ENCODE peak calls at places on chromosomes 4 and X, in five cellular contexts. One of them, this sample, is unnamed.

GRCh38 chr4:157824006-157824405 is 348.8 kb downstream of the GASK1B start:
- DNase-seq in kidney epithelial cell: no peak
- DNase-seq in cardiac muscle cell: no peak
- DNase-seq in gastrocnemius medialis: no peak
- DNase-seq in K562: no peak
- DNase-seq in this sample: no peak

GRCh38 chrX:68413254-68413653 is 20.0 kb downstream of the OPHN1 start:
- DNase-seq in kidney epithelial cell: no peak
- DNase-seq in cardiac muscle cell: no peak
- DNase-seq in gastrocnemius medialis: no peak
- DNase-seq in K562: no peak
- DNase-seq in this sample: no peak

GRCh38 chr4:48913346-48913745 is 6.8 kb upstream of the OCIAD2 start:
- DNase-seq in kidney epithelial cell: peak; percentile 82
- DNase-seq in cardiac muscle cell: peak; percentile 63
- DNase-seq in gastrocnemius medialis: no peak
- DNase-seq in K562: no peak
- DNase-seq in this sample: peak; percentile 76

GRCh38 chrX:18674788-18675735 is 3.2 kb upstream of the RS1 start:
- DNase-seq in kidney epithelial cell: no peak
- DNase-seq in cardiac muscle cell: peak; percentile 76
- DNase-seq in gastrocnemius medialis: peak; percentile 58
- DNase-seq in K562: peak; percentile 86
- DNase-seq in this sample: peak; percentile 11

GRCh38 chrX:17475820-17476219 is 100.8 kb downstream of the NHS start:
- DNase-seq in kidney epithelial cell: no peak
- DNase-seq in cardiac muscle cell: peak; percentile 53
- DNase-seq in gastrocnemius medialis: no peak
- DNase-seq in K562: no peak
- DNase-seq in this sample: no peak

GRCh38 chr4:137905930-137906329 is 336.2 kb downstream of the SLC7A11 start:
- DNase-seq in kidney epithelial cell: no peak
- DNase-seq in cardiac muscle cell: peak; percentile 33
- DNase-seq in gastrocnemius medialis: no peak
- DNase-seq in K562: no peak
- DNase-seq in this sample: no peak

GRCh38 chr4:141047228-141047884 is 85.9 kb downstream of the RNF150 start:
- DNase-seq in kidney epithelial cell: no peak
- DNase-seq in cardiac muscle cell: peak; percentile 42
- DNase-seq in gastrocnemius medialis: no peak
- DNase-seq in K562: no peak
- DNase-seq in this sample: peak; percentile 74

GRCh38 chrX:80335062-80335830 is 85.0 kb upstream of the TENT5D start:
- DNase-seq in kidney epithelial cell: no peak
- DNase-seq in cardiac muscle cell: peak; percentile 24
- DNase-seq in gastrocnemius medialis: peak; percentile 14
- DNase-seq in K562: peak; percentile 6
- DNase-seq in this sample: no peak

GRCh38 chrX:75623535-75623934 is 100.7 kb upstream of the ZDHHC15 start:
- DNase-seq in kidney epithelial cell: no peak
- DNase-seq in cardiac muscle cell: no peak
- DNase-seq in gastrocnemius medialis: no peak
- DNase-seq in K562: no peak
- DNase-seq in this sample: no peak

GRCh38 chrX:103063918-103064434 is at the start of gene BEX1:
- DNase-seq in kidney epithelial cell: no peak
- DNase-seq in cardiac muscle cell: peak; percentile 87
- DNase-seq in gastrocnemius medialis: no peak
- DNase-seq in K562: no peak
- DNase-seq in this sample: peak; percentile 62

GRCh38 chrX:150929058-150929457 is 30.6 kb upstream of the CD99L2 start:
- DNase-seq in kidney epithelial cell: no peak
- DNase-seq in cardiac muscle cell: no peak
- DNase-seq in gastrocnemius medialis: no peak
- DNase-seq in K562: no peak
- DNase-seq in this sample: no peak

GRCh38 chr4:134019657-134020056 is 181.9 kb downstream of the PABPC4L start:
- DNase-seq in kidney epithelial cell: no peak
- DNase-seq in cardiac muscle cell: no peak
- DNase-seq in gastrocnemius medialis: no peak
- DNase-seq in K562: no peak
- DNase-seq in this sample: no peak

GRCh38 chrX:66815227-66815626 is 176.3 kb upstream of the EDA2R start:
- DNase-seq in kidney epithelial cell: no peak
- DNase-seq in cardiac muscle cell: no peak
- DNase-seq in gastrocnemius medialis: no peak
- DNase-seq in K562: no peak
- DNase-seq in this sample: no peak

GRCh38 chr4:8882239-8882638 is 10.6 kb upstream of the HMX1 start:
- DNase-seq in kidney epithelial cell: no peak
- DNase-seq in cardiac muscle cell: no peak
- DNase-seq in gastrocnemius medialis: no peak
- DNase-seq in K562: peak; percentile 17
- DNase-seq in this sample: no peak

GRCh38 chr4:88335092-88335665 is 43.5 kb upstream of the HERC6 start:
- DNase-seq in kidney epithelial cell: no peak
- DNase-seq in cardiac muscle cell: peak; percentile 9
- DNase-seq in gastrocnemius medialis: peak; percentile 36
- DNase-seq in K562: no peak
- DNase-seq in this sample: no peak

GRCh38 chrX:136710324-136710951 is 62.5 kb downstream of the CD40LG start:
- DNase-seq in kidney epithelial cell: no peak
- DNase-seq in cardiac muscle cell: no peak
- DNase-seq in gastrocnemius medialis: no peak
- DNase-seq in K562: no peak
- DNase-seq in this sample: no peak

GRCh38 chr4:162959056-162959455 is 207.6 kb downstream of the NAF1 start:
- DNase-seq in kidney epithelial cell: no peak
- DNase-seq in cardiac muscle cell: peak; percentile 10
- DNase-seq in gastrocnemius medialis: no peak
- DNase-seq in K562: no peak
- DNase-seq in this sample: no peak

GRCh38 chrX:63434206-63434605 is 83.1 kb upstream of the SPIN4 start:
- DNase-seq in kidney epithelial cell: no peak
- DNase-seq in cardiac muscle cell: no peak
- DNase-seq in gastrocnemius medialis: no peak
- DNase-seq in K562: no peak
- DNase-seq in this sample: no peak

GRCh38 chr4:149296503-149296902 is 519.1 kb downstream of the IQCM start:
- DNase-seq in kidney epithelial cell: peak; percentile 57
- DNase-seq in cardiac muscle cell: no peak
- DNase-seq in gastrocnemius medialis: no peak
- DNase-seq in K562: no peak
- DNase-seq in this sample: peak; percentile 43

GRCh38 chr4:77473509-77473908 is 132.1 kb upstream of the CXCL13 start:
- DNase-seq in kidney epithelial cell: no peak
- DNase-seq in cardiac muscle cell: peak; percentile 38
- DNase-seq in gastrocnemius medialis: no peak
- DNase-seq in K562: peak; percentile 51
- DNase-seq in this sample: no peak

GRCh38 chrX:39043838-39044550 is 242.7 kb downstream of the MID1IP1 start:
- DNase-seq in kidney epithelial cell: no peak
- DNase-seq in cardiac muscle cell: no peak
- DNase-seq in gastrocnemius medialis: no peak
- DNase-seq in K562: no peak
- DNase-seq in this sample: no peak

GRCh38 chr4:15781427-15782095 is 3.4 kb downstream of the CD38 start:
- DNase-seq in kidney epithelial cell: no peak
- DNase-seq in cardiac muscle cell: peak; percentile 65
- DNase-seq in gastrocnemius medialis: no peak
- DNase-seq in K562: no peak
- DNase-seq in this sample: no peak

GRCh38 chrX:22800360-22800759 is 199.4 kb upstream of the DDX53 start:
- DNase-seq in kidney epithelial cell: peak; percentile 50
- DNase-seq in cardiac muscle cell: peak; percentile 92
- DNase-seq in gastrocnemius medialis: peak; percentile 23
- DNase-seq in K562: no peak
- DNase-seq in this sample: peak; percentile 68

GRCh38 chrX:78658851-78659744 is at the start of gene RTL3:
- DNase-seq in kidney epithelial cell: no peak
- DNase-seq in cardiac muscle cell: peak; percentile 82
- DNase-seq in gastrocnemius medialis: no peak
- DNase-seq in K562: no peak
- DNase-seq in this sample: no peak

GRCh38 chrX:154712781-154713391 is 38.0 kb downstream of the GAB3 start:
- DNase-seq in kidney epithelial cell: no peak
- DNase-seq in cardiac muscle cell: peak; percentile 64
- DNase-seq in gastrocnemius medialis: no peak
- DNase-seq in K562: no peak
- DNase-seq in this sample: no peak

GRCh38 chrX:48891402-48892288 is 5.9 kb downstream of the TIMM17B start:
- DNase-seq in kidney epithelial cell: peak; percentile 49
- DNase-seq in cardiac muscle cell: peak; percentile 94
- DNase-seq in gastrocnemius medialis: peak; percentile 81
- DNase-seq in K562: peak; percentile 83
- DNase-seq in this sample: peak; percentile 30

GRCh38 chrX:18748499-18748898 is 41.1 kb downstream of the PPEF1 start:
- DNase-seq in kidney epithelial cell: no peak
- DNase-seq in cardiac muscle cell: no peak
- DNase-seq in gastrocnemius medialis: no peak
- DNase-seq in K562: no peak
- DNase-seq in this sample: no peak

GRCh38 chrX:30819080-30819479 is 70.0 kb downstream of the TAB3 start:
- DNase-seq in kidney epithelial cell: no peak
- DNase-seq in cardiac muscle cell: no peak
- DNase-seq in gastrocnemius medialis: no peak
- DNase-seq in K562: no peak
- DNase-seq in this sample: no peak

GRCh38 chrX:30824275-30824674 is 64.8 kb downstream of the TAB3 start:
- DNase-seq in kidney epithelial cell: no peak
- DNase-seq in cardiac muscle cell: no peak
- DNase-seq in gastrocnemius medialis: no peak
- DNase-seq in K562: no peak
- DNase-seq in this sample: no peak

GRCh38 chrX:30822719-30823118 is 66.3 kb downstream of the TAB3 start:
- DNase-seq in kidney epithelial cell: no peak
- DNase-seq in cardiac muscle cell: no peak
- DNase-seq in gastrocnemius medialis: no peak
- DNase-seq in K562: no peak
- DNase-seq in this sample: no peak

GRCh38 chrX:30822068-30822671 is 66.9 kb downstream of the TAB3 start:
- DNase-seq in kidney epithelial cell: no peak
- DNase-seq in cardiac muscle cell: peak; percentile 7
- DNase-seq in gastrocnemius medialis: no peak
- DNase-seq in K562: no peak
- DNase-seq in this sample: no peak

GRCh38 chrX:30821116-30821515 is 67.9 kb downstream of the TAB3 start:
- DNase-seq in kidney epithelial cell: no peak
- DNase-seq in cardiac muscle cell: no peak
- DNase-seq in gastrocnemius medialis: no peak
- DNase-seq in K562: no peak
- DNase-seq in this sample: no peak
- TF ChIP-seq CTCF in kidney epithelial cell: no peak
- TF ChIP-seq CTCF in cardiac muscle cell: no peak
- TF ChIP-seq CTCF in gastrocnemius medialis: no peak
- TF ChIP-seq CTCF in K562: no peak
- TF ChIP-seq CTCF in this sample: no peak

GRCh38 chrX:44178271-44178670 is 165.2 kb downstream of the EFHC2 start:
- DNase-seq in kidney epithelial cell: no peak
- DNase-seq in cardiac muscle cell: no peak
- DNase-seq in gastrocnemius medialis: no peak
- DNase-seq in K562: no peak
- DNase-seq in this sample: no peak

GRCh38 chrX:44183329-44183728 is 160.1 kb downstream of the EFHC2 start:
- DNase-seq in kidney epithelial cell: no peak
- DNase-seq in cardiac muscle cell: no peak
- DNase-seq in gastrocnemius medialis: no peak
- DNase-seq in K562: no peak
- DNase-seq in this sample: no peak
- TF ChIP-seq CTCF in kidney epithelial cell: no peak
- TF ChIP-seq CTCF in cardiac muscle cell: no peak
- TF ChIP-seq CTCF in gastrocnemius medialis: no peak
- TF ChIP-seq CTCF in K562: no peak
- TF ChIP-seq CTCF in this sample: no peak

GRCh38 chr4:24473309-24473721 is 111.0 kb downstream of the DHX15 start:
- DNase-seq in kidney epithelial cell: no peak
- DNase-seq in cardiac muscle cell: peak; percentile 46
- DNase-seq in gastrocnemius medialis: no peak
- DNase-seq in K562: no peak
- DNase-seq in this sample: no peak
- TF ChIP-seq CTCF in kidney epithelial cell: no peak
- TF ChIP-seq CTCF in cardiac muscle cell: no peak
- TF ChIP-seq CTCF in gastrocnemius medialis: no peak
- TF ChIP-seq CTCF in K562: no peak
- TF ChIP-seq CTCF in this sample: peak; percentile 33

DNA sequence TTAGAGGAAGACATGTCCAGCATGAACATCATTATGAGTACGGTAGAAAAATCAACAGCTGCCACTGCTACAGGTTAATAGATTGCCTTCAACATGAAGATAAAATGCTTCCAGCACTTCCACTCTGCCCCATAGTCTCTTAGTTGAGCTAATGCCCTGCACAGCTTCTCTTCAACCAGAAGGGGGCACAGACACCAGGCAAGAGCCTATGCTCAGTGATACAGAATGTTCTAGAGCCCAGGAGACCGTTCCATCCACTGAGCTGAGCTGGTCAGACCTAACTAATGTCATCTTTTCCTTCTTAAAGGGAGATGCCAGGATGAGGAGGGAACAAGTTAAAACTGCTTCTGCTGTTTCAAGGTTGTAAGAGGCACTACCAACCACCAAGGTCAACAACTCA is 42.2 kb downstream of the SMIM10L2A start:
- DNase-seq in kidney epithelial cell: no peak
- DNase-seq in cardiac muscle cell: peak; percentile 34
- DNase-seq in gastrocnemius medialis: no peak
- DNase-seq in K562: peak; percentile 5
- DNase-seq in this sample: no peak
- TF ChIP-seq CTCF in kidney epithelial cell: peak; percentile 10
- TF ChIP-seq CTCF in cardiac muscle cell: peak; percentile 50
- TF ChIP-seq CTCF in gastrocnemius medialis: no peak
- TF ChIP-seq CTCF in K562: peak; percentile 50
- TF ChIP-seq CTCF in this sample: peak; percentile 26

GRCh38 chr4:54945838-54946237 is 179.6 kb downstream of the KDR start:
- DNase-seq in kidney epithelial cell: no peak
- DNase-seq in cardiac muscle cell: no peak
- DNase-seq in gastrocnemius medialis: no peak
- DNase-seq in K562: no peak
- DNase-seq in this sample: no peak
- TF ChIP-seq CTCF in kidney epithelial cell: no peak
- TF ChIP-seq CTCF in cardiac muscle cell: peak; percentile 3
- TF ChIP-seq CTCF in gastrocnemius medialis: no peak
- TF ChIP-seq CTCF in K562: no peak
- TF ChIP-seq CTCF in this sample: no peak